ENCODE peak calls at places on chromosome 11, in six cellular contexts. K, G, B, T, E and A are unnamed samples.

GRCh38 chr11:104451193-104451592 is 287.2 kb upstream of the PDGFD start:
- DNase-seq in K (no peak), E (no peak), T (no peak), G (no peak), B (peak), A (no peak)

GRCh38 chr11:8149726-8150125 is 19.1 kb downstream of the RIC3 start:
- DNase-seq in T (no peak), E (no peak), K (no peak), B (no peak), G (no peak), A (no peak)

GRCh38 chr11:18013790-18014507 is 1.1 kb upstream of the SERGEF start:
- DNase-seq in G (no peak), T (no peak), E (peak), B (no peak), K (no peak), A (peak)

GRCh38 chr11:61594907-61595257 is 14.0 kb upstream of the SYT7 start:
- DNase-seq in E (no peak), T (no peak), K (no peak), G (no peak), B (no peak), A (no peak)

GRCh38 chr11:75560644-75561043 is 1.4 kb upstream of the SERPINH1 start:
- DNase-seq in B (no peak), G (no peak), E (no peak), K (peak), T (no peak), A (no peak)

GRCh38 chr11:129992161-129992944 is 10.3 kb downstream of the PRDM10 start:
- DNase-seq in K (peak), T (peak), G (no peak), E (peak), B (peak), A (no peak)

GRCh38 chr11:122478986-122479385 is 176.5 kb upstream of the UBASH3B start:
- DNase-seq in B (no peak), G (no peak), E (no peak), K (no peak), T (no peak), A (no peak)

GRCh38 chr11:102243399-102243884 is 73.8 kb upstream of the BIRC3 start:
- DNase-seq in E (no peak), B (no peak), T (no peak), G (no peak), K (no peak), A (no peak)

GRCh38 chr11:104198576-104198975 is 34.6 kb upstream of the PDGFD start:
- DNase-seq in E (no peak), K (no peak), T (no peak), G (no peak), B (peak), A (no peak)

GRCh38 chr11:13889566-13890214 is 72.8 kb upstream of the SPON1 start:
- DNase-seq in G (no peak), E (no peak), K (no peak), T (no peak), B (no peak), A (no peak)

GRCh38 chr11:64644348-64645242 is 53.6 kb downstream of the SLC22A12 start:
- DNase-seq in G (no peak), E (peak), B (no peak), T (peak), K (no peak), A (peak)

DNA sequence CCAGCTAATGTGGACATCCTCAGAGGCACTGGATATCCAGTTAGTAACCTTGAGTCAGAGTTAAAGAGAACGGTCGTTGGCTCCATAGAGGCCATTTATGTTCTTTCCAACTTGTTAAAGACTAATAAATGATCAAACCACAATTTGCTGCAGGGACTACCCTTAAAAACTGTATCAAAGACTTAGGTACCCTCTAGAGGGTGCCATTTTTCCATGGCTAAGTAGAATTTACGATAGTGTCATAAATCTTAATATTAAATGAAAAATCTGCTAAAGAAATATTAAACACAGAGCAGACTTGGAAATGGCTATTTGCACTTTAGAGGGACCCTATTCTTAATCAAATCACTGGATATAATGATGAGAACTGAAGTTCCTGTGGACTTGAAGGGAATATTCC is 685.2 kb upstream of the CHORDC1 start:
- DNase-seq in T (no peak), E (no peak), K (no peak), B (peak), G (no peak), A (no peak)
- TF ChIP-seq CTCF in T (no peak), E (no peak), K (no peak), B (no peak), G (no peak), A (no peak)

GRCh38 chr11:83249972-83250593 is 36.1 kb downstream of the CCDC90B start:
- DNase-seq in B (peak), G (no peak), K (peak), E (no peak), T (no peak), A (no peak)
- TF ChIP-seq CTCF in B (peak), G (peak), K (peak), E (peak), T (no peak), A (peak)

GRCh38 chr11:65851083-65851579 is 6.8 kb downstream of the CFL1 start:
- DNase-seq in E (peak), G (no peak), B (no peak), T (no peak), K (no peak), A (no peak)
- TF ChIP-seq CTCF in E (peak), G (no peak), B (peak), T (no peak), K (peak), A (peak)

GRCh38 chr11:6473481-6474422 is at the start of gene TRIM3:
- DNase-seq in B (peak), E (peak), K (peak), G (peak), T (peak), A (peak)
- TF ChIP-seq CTCF in B (peak), E (peak), K (peak), G (peak), T (no peak), A (no peak)

DNA sequence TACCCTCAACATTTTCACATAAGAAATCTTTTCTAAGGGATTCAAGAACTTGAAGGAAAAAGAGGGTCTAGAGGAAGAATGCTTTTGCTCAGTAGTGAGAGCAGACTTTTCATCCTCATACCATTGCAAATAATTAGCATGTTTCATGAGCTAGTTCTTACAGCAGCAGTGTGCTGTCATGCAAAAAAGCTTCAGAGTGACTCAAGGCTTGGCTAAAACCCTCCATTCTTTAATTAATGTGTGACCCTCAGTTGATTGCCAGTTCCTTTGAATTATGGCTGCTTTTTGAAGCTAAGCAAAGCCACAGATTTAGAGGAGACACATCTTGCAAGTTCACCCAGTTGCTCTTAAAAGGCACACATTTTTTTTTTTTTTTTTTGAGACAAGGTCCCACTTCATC is 36.6 kb upstream of the PCF11 start:
- DNase-seq in E (no peak), K (peak), G (no peak), T (no peak), B (no peak), A (no peak)
- TF ChIP-seq CTCF in E (no peak), K (no peak), G (no peak), T (no peak), B (no peak), A (no peak)

DNA sequence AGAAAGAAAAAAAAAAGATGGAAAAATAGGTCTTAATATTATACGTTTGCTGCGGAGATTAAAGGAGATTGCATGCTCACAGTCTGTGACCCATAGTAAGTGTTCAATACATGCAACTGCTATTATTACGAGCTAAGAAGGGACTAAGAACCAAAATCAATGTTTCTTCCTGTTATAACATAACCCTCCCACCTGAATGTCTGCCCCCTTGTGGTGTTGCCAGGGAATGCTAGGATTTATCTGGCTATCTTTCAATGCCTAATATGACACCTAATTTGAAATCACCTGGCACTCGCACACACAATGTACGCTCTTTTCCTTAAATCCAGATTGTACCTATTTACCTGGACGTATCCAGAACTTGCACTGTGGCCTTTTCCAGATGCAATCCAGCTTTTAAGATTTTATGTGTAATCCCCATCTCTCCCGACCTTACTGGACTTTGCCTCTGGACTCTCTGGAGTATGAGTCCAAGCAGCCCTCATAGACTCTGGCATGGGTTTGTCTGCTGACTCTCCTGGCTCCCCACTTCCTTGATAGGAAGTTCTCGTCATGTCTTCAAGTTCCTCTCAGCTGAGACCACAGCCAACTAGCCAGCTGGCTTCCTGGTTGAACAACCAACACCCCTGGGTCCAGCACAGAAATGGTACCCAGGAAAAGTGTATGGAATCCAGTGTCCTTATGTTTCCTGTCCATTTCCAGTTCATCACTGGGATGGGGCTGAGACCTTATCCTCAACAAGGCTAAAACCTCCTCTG is 151.5 kb downstream of the CCDC34 start:
- DNase-seq in B (no peak), E (peak), G (no peak), T (no peak), K (no peak), A (no peak)
- TF ChIP-seq CTCF in B (peak), E (peak), G (no peak), T (no peak), K (peak), A (peak)

DNA sequence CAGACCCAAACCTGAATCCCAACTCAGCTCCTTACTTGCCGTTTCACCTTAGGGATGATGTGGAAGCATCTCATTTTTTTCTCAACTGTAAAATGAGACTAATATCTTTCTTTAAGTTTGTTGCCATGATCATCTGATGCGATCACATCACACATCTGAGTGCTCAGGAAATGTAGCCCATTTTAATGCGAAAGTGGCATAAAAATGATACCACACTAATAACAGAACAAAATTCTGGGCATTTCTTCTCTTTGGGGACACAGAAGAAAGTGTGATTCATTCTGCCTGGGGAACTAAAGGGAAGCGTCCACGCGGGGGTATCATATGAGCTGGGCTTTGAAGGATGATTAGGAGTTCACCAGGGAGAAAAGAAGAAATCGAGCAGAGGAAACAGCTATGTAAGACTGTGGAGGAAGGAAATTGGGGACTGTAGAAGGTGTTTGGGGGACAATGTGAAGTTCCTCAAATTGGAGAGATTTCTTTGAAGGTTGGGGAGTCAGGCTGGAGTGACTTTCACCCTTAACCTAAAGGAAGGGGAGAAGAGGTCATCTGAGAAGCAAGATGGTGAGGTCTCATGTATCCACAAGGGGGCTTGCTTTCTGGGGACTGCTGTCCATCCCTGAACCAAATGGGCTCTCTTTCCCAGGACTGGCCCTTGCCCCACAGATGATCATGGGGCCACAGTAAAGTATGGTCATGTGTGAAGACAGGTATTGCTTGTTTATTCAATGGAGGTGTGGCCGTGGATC is 49.7 kb upstream of the NNMT start:
- DNase-seq in G (no peak), B (no peak), E (no peak), K (no peak), T (no peak), A (no peak)
- TF ChIP-seq CTCF in G (no peak), B (no peak), E (no peak), K (no peak), T (no peak), A (no peak)

DNA sequence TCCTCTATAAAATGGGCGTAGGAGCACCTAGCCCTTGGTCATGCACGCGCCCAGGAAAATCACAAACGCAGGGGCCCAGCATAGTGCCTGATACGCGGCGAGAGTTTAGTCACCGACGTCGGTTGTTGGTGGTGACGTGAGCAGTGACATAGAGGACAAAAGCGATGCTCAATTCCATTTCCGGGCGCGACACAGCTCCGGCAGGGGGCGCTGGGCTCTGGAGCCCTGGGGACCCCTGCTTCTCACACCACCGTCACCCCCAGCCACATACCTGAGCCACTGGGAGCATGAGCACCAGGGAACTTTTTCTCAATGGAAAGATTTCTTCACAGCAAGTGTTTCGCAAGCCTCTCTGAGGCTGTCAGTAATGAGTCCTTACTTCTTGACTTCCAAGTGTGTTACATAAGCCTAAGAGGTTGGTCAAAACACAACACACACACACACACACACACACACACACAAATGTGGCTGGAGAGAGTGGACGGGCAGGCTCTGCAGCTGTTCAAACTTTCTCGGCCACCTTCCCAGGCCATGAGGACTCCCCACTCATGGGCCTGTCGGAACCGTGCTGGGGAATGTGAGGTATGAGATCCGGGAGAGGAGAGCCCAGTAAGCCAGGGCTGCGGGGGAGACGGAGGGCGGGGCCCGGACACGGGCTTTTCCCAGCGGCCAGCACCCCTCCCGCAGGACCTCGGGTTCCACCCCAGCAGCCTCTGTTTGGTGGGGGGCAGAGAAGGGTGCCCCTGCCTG is 36.9 kb upstream of the LINC01488 start:
- DNase-seq in T (no peak), E (no peak), B (peak), K (peak), G (peak), A (peak)
- TF ChIP-seq CTCF in T (no peak), E (peak), B (peak), K (peak), G (peak), A (peak)

GRCh38 chr11:63277345-63277943 is 34.0 kb upstream of the SLC22A25 start:
- DNase-seq in T (no peak), B (no peak), E (no peak), K (no peak), G (no peak), A (no peak)
- TF ChIP-seq CTCF in T (no peak), B (peak), E (no peak), K (no peak), G (no peak), A (no peak)

GRCh38 chr11:124123587-124123986 is 8.3 kb downstream of the VWA5A start:
- DNase-seq in G (no peak), B (no peak), K (no peak), E (no peak), T (no peak), A (no peak)
- TF ChIP-seq CTCF in G (no peak), B (peak), K (no peak), E (no peak), T (no peak), A (peak)